ENCODE peak calls at places on chromosome 3, in six cellular contexts. S, L, R, B, J and K are unnamed samples.

GRCh38 chr3:41173926-41174702 is 25.2 kb upstream of the CTNNB1 start:
- DNase-seq in S (no peak), L (no peak), R (no peak), B (no peak), J (no peak), K (no peak)

GRCh38 chr3:147397911-147398809 is 8.2 kb downstream of the ZIC4 start:
- DNase-seq in S (no peak), L (no peak), R (no peak), B (peak; percentile 90), J (no peak), K (no peak)

GRCh38 chr3:170753421-170754344 is 116.3 kb downstream of the RPL22L1 start:
- DNase-seq in S (peak; percentile 11), L (no peak), R (no peak), B (no peak), J (no peak), K (no peak)

GRCh38 chr3:115693868-115694267 is 70.6 kb downstream of the GAP43 start:
- DNase-seq in S (no peak), L (no peak), R (no peak), B (no peak), J (peak; percentile 25), K (no peak)

GRCh38 chr3:187112934-187113793 is 26.1 kb downstream of the RPL39L start:
- DNase-seq in S (peak; percentile 24), L (no peak), R (peak; percentile 75), B (peak; percentile 54), J (no peak), K (no peak)

GRCh38 chr3:152797751-152798432 is 37.0 kb upstream of the P2RY1 start:
- DNase-seq in S (no peak), L (no peak), R (no peak), B (no peak), J (no peak), K (no peak)

GRCh38 chr3:46811615-46812236 is 51.5 kb downstream of the MYL3 start:
- DNase-seq in S (no peak), L (no peak), R (no peak), B (peak; percentile 91), J (no peak), K (no peak)

GRCh38 chr3:105944281-105944680 is 75.5 kb upstream of the CBLB start:
- DNase-seq in S (peak; percentile 44), L (no peak), R (no peak), B (no peak), J (no peak), K (no peak)

GRCh38 chr3:64902991-64903390 is 215.2 kb upstream of the ADAMTS9 start:
- DNase-seq in S (no peak), L (no peak), R (no peak), B (no peak), J (no peak), K (no peak)

GRCh38 chr3:13349823-13350222 is 70.3 kb downstream of the NUP210 start:
- DNase-seq in S (no peak), L (no peak), R (no peak), B (no peak), J (no peak), K (no peak)

GRCh38 chr3:165640970-165641369 is 196.3 kb downstream of the BCHE start:
- DNase-seq in S (no peak), L (no peak), R (no peak), B (no peak), J (no peak), K (no peak)

GRCh38 chr3:108602249-108602934 is 12.9 kb downstream of the DZIP3 start:
- DNase-seq in S (no peak), L (no peak), R (no peak), B (peak; percentile 54), J (no peak), K (no peak)

DNA sequence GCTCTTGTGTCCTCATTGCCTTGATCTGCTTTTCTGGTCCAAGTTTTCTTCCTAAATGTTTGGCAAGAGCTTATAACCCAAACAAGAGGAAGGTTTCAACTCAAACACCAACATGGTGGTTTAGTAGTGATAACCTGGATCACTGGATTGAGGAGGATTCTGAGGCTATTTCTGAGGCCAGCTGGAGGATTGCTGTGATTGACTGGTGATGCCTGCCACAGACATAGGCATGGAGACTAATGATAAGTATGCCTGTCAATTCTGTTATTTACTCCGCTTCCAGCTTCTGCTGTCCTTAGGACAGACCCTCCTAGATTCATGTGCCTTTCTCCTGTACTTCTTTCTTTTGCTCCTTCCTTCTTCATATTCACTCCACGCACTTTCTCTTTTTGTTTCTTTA is 150.5 kb downstream of the SHQ1 start:
- DNase-seq in S (no peak), L (no peak), R (no peak), B (no peak), J (no peak), K (no peak)
- H3K4me3 ChIP-seq in S (no peak overlapping the region), L (no peak overlapping the region), R (no peak overlapping the region), B (no peak overlapping the region), J (no peak overlapping the region), K (no peak overlapping the region)

GRCh38 chr3:29757054-29757777 is 476.3 kb downstream of the RBMS3 start:
- DNase-seq in S (peak; percentile 76), L (no peak), R (no peak), B (no peak), J (no peak), K (no peak)

GRCh38 chr3:29763115-29763514 is 482.2 kb downstream of the RBMS3 start:
- DNase-seq in S (no peak), L (no peak), R (no peak), B (no peak), J (no peak), K (no peak)

GRCh38 chr3:29758108-29759020 is 477.5 kb downstream of the RBMS3 start:
- DNase-seq in S (peak; percentile 77), L (no peak), R (no peak), B (no peak), J (no peak), K (no peak)

GRCh38 chr3:29759021-29759359 is 478.1 kb downstream of the RBMS3 start:
- DNase-seq in S (no peak), L (no peak), R (no peak), B (no peak), J (no peak), K (no peak)

DNA sequence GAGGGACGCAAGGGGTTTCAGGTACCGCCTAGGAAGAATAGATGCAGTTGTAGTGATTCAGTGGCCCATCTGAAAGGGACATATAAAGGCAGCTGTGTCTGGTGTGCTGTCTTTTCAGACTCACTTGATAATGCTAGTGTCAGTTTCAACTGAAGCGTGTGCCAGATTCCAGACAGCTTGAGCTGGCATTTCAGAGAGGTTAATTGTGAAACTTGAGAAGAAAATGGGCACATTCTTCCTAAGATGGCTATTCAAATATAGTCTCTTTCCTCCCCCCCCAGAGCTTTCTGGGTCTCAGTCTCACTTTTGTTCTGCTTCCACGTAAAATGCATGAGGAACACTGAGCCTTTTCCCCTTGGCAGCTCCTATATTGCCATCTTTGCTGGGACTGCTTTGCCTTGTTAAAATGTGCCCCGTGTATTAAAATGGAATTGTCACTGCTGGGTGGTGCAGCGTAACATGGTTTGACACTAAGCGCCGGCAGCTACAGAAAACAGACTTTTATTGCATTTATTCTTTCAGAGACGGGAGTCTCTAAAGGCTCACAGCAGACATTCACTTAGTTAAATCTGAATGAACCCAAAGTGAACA is 478.7 kb downstream of the RBMS3 start:
- DNase-seq in S (peak; percentile 78), L (no peak), R (no peak), B (no peak), J (no peak), K (no peak)
- H3K27ac ChIP-seq in S (peak overlapping the region; percentile 89), L (peak overlapping the region; percentile 78), R (no peak overlapping the region), B (no peak overlapping the region), J (peak overlapping the region; percentile 40), K (peak overlapping the region; percentile 70)

GRCh38 chr3:177770821-177771220 is 573.5 kb upstream of the TBL1XR1 start:
- DNase-seq in S (peak; percentile 50), L (no peak), R (no peak), B (no peak), J (no peak), K (no peak)
- H3K4me3 ChIP-seq in S (no peak overlapping the region), L (no peak overlapping the region), R (no peak overlapping the region), B (no peak overlapping the region), J (no peak overlapping the region), K (no peak overlapping the region)

DNA sequence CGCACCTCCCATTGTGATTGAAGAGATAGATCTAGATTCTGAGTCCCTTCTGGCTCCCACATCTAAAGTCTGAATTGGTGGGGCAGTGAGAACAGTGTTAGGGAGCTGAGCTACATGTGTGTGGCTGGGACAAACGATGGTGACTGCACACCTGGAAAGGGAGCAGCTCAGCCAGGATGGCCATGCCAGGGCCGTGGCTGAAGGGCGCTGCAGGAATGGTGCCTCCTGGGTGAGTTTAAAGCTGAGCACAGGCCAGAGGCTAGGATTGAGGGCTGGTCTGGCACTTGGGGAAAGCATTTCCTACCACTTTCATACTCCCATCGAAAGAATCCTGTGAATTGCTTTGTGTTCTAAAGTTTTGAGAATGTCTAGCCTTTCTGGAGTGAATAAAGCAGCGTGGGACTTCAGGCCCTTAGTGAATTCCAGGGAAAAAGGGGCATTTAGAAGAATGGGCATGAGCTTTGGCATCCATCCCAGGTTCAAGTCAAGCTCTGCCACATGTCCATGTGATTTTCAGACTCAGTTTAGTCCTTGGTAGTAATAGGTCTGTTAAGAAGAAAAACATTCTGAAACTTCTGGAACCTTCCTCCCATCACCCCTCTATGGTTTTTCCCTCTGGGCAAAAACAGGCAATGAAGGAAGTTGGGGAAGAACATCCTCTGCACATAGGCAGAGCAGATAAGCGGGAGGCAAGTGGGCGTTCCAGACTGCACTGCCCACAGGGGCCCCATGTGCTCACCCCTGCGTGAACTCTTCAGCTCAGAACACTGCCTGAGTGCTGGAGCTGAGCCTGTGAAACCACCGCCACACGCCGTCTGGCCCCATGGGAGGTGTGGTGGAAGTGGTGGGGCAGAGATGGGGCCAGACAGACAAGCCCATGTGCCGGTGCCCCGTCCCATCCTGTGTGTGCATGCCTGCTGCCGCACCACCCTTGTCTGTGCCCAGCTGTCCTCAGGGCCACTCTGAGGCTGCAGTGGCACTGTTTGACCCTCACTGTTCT is 12.9 kb upstream of the CPNE9 start:
- DNase-seq in S (no peak), L (no peak), R (peak; percentile 82), B (no peak), J (no peak), K (no peak)
- H3K27ac ChIP-seq in S (no peak overlapping the region), L (no peak overlapping the region), R (no peak overlapping the region), B (no peak overlapping the region), J (no peak overlapping the region), K (no peak overlapping the region)

DNA sequence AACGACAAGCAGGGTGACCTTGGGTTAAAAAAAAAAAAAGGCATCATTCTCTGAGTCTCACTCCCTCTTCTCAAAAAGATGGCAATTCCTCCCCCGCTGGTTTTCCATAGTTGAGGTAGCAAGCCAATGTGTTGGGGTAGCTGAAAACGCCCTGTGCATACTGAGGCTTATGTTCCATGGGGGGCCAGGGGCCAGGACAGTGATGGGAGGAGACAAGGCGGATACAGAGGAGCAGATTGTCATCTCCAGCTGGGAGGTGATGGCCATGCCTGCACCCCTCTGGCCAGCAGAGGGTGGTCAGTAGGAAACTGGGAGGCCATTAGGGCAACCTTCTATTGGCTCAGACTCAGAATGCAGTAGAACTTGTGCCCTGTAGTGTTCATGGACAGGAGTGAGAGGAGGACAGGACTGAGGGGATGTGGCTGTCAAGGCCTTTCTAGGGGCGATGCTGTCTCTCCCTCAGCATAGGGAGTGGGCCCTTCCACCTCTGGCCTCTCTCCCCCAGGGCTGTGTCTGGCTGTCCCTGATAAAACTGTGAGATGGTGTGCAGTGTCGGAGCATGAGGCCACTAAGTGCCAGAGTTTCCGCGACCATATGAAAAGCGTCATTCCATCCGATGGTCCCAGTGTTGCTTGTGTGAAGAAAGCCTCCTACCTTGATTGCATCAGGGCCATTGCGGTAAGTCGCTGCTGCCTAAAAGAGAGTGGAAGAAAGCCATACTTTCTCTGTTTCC is 1.9 kb downstream of the TF start:
- DNase-seq in S (no peak), L (no peak), R (peak; percentile 15), B (no peak), J (no peak), K (no peak)
- H3K4me3 ChIP-seq in S (no peak overlapping the region), L (no peak overlapping the region), R (no peak overlapping the region), B (no peak overlapping the region), J (no peak overlapping the region), K (no peak overlapping the region)